ENCODE peak calls at places on chromosomes 3 and 15, in nine cellular contexts. E, A, V, Z, Q, I, W, O and T are unnamed samples.

GRCh38 chr3:150038830-150039229 is 68.1 kb upstream of the PFN2 start:
- DNase-seq in E (no peak), A (no peak), V (no peak), Z (no peak), Q (no peak), I (no peak), W (no peak), O (peak; percentile 38), T (no peak)

GRCh38 chr15:28885630-28886430 is at the start of gene APBA2:
- DNase-seq in E (no peak), A (no peak), V (no peak), Z (peak; percentile 90), Q (no peak), I (peak; percentile 83), W (no peak), O (peak; percentile 55), T (peak; percentile 54)

GRCh38 chr15:91857772-91858171 is 4.3 kb downstream of the SLCO3A1 start:
- DNase-seq in E (no peak), A (no peak), V (no peak), Z (no peak), Q (peak; percentile 80), I (no peak), W (no peak), O (no peak), T (no peak)

GRCh38 chr3:38085943-38086324 is 46.9 kb downstream of the DLEC1 start:
- DNase-seq in E (no peak), A (no peak), V (no peak), Z (no peak), Q (no peak), I (no peak), W (no peak), O (no peak), T (no peak)

GRCh38 chr15:50970524-50970923 is 62.0 kb downstream of the AP4E1 start:
- DNase-seq in E (no peak), A (no peak), V (no peak), Z (no peak), Q (no peak), I (no peak), W (no peak), O (no peak), T (no peak)

GRCh38 chr3:150870406-150870805 is 34.8 kb downstream of the MINDY4B start:
- DNase-seq in E (no peak), A (no peak), V (no peak), Z (no peak), Q (no peak), I (no peak), W (no peak), O (no peak), T (no peak)

GRCh38 chr3:10552631-10552943 is 47.2 kb upstream of the ATP2B2 start:
- DNase-seq in E (no peak), A (no peak), V (peak; percentile 50), Z (no peak), Q (no peak), I (peak; percentile 25), W (no peak), O (peak; percentile 6), T (no peak)

GRCh38 chr15:74257623-74258022 is 21.5 kb downstream of the CCDC33 start:
- DNase-seq in E (no peak), A (no peak), V (no peak), Z (no peak), Q (no peak), I (no peak), W (no peak), O (no peak), T (no peak)

GRCh38 chr15:75348563-75349350 is 1.9 kb downstream of the NEIL1 start:
- DNase-seq in E (no peak), A (no peak), V (no peak), Z (peak; percentile 43), Q (no peak), I (peak; percentile 74), W (peak; percentile 11), O (peak; percentile 48), T (no peak)

DNA sequence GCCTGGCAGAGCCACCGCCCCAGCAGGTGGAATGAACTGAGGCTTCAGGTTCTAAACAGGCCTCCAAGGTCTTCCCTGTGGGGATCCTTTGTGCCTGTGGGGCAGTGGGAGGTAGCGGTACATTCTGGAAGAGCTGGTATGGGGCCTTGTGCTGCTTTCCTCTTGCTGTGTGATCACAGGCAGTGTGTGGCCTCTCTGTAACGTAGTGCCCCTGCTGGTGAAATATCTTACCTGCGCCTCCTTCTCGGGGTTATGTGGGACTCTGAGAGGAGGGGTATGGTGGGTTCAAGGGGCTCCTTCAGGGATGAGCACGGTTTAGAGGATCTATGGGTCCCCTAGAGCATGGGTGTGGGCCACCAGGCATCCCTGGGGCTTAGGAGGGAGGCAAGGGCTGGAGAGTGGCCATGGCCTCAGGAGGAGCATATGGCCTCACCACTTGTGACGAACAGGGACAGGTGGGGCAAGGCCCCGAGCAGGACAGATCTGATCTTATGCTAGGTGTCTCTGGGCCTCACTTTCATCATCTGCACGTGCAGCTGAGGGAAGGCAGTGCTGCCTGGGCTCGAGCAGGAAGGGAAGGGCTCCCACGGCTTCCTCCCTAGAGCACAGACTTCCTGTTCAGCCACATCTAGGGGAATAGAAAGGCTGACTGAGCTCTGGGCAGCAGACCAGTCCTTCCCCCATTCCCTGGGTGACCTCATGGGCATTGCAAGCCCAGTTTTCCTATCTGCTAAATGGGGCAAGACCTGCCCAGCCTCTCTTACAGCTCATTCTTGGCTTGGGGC is 1.9 kb upstream of the ALS2CL start:
- DNase-seq in E (peak; percentile 70), A (peak; percentile 47), V (peak; percentile 73), Z (peak; percentile 64), Q (peak; percentile 55), I (peak; percentile 90), W (peak; percentile 86), O (peak; percentile 84), T (peak; percentile 72)
- H3K4me1 ChIP-seq in E (peaks cover 88% of the 10 kb centered on the region), A (peaks cover 64% of the 10 kb centered on the region), V (peaks cover 82% of the 10 kb centered on the region), Z (peaks cover 4% of the 10 kb centered on the region), Q (peaks cover 10% of the 10 kb centered on the region), I (no peaks in the 10 kb centered on the region), W (peaks cover 22% of the 10 kb centered on the region), O (no peaks in the 10 kb centered on the region), T (peaks cover 53% of the 10 kb centered on the region)

DNA sequence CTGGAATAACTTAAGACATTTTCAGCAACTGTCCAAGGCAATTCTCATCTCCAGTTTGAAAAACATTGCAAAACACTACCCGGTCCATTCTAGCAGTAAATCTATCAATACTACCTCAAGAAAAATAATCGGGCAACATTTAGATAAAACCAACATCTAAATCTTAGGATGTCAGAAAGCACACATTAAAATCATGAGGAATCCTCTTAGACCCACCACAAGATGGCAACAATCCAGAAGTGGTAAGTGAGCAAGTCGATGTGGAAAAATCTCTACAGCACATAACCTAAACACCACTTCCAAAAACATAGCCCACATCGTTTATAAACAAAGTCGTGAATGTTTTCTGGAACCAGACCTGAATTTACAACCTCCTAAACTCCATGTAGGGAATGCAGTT is 5.7 kb downstream of the PLCH1 start:
- DNase-seq in E (no peak), A (no peak), V (no peak), Z (no peak), Q (peak; percentile 26), I (no peak), W (no peak), O (no peak), T (no peak)
- TF ChIP-seq CTCF in E (no peak), A (no peak), V (no peak), Z (peak; percentile 37), Q (peak; percentile 57), I (peak; percentile 59), W (no peak), O (peak; percentile 41), T (no peak)

GRCh38 chr15:48427479-48427878 is 96.2 kb downstream of the DUT start:
- DNase-seq in E (no peak), A (no peak), V (no peak), Z (no peak), Q (no peak), I (peak; percentile 64), W (no peak), O (no peak), T (no peak)
- H3K27ac ChIP-seq in E (no peak overlapping the region), A (no peak overlapping the region), V (no peak overlapping the region), Z (no peak overlapping the region), Q (no peak overlapping the region), I (no peak overlapping the region), W (no peak overlapping the region), O (no peak overlapping the region), T (no peak overlapping the region)

DNA sequence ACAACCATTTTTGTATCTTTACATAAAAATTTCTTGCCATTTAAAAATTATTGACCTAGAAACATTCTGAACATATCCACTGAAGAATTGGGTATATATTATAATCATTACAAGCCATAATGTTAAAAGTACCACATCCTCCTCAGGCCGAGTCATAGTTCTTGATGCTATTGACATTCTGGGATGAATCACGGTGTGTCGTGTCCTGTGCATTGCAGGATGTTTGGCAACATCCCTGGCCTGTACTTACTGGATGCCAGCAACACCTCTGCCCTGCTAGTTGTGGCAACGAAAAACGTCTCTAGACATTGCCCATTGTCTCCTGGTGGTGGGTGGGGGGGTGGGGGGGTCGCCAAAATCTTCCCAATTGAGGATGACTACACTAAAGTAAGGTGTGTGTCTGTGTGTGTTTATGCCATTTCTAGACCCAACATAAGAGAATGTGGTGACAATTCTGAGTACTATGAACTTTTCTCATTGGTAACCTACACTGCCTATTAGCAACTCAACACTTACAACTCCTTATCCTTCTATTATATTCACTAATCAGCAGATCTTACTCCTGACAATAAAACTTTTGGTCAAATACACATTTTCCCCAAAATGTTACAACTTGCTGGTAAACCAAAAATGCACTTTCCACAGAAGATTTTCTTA is 471.6 kb downstream of the FOXP1 start:
- DNase-seq in E (no peak), A (no peak), V (no peak), Z (no peak), Q (no peak), I (no peak), W (peak; percentile 74), O (no peak), T (no peak)
- H3K4me1 ChIP-seq in E (peaks cover 49% of the 10 kb centered on the region), A (peaks cover 20% of the 10 kb centered on the region), V (peaks cover 58% of the 10 kb centered on the region), Z (no peaks in the 10 kb centered on the region), Q (no peaks in the 10 kb centered on the region), I (no peaks in the 10 kb centered on the region), W (peaks cover 55% of the 10 kb centered on the region), O (peaks cover 4% of the 10 kb centered on the region), T (peaks cover 24% of the 10 kb centered on the region)

DNA sequence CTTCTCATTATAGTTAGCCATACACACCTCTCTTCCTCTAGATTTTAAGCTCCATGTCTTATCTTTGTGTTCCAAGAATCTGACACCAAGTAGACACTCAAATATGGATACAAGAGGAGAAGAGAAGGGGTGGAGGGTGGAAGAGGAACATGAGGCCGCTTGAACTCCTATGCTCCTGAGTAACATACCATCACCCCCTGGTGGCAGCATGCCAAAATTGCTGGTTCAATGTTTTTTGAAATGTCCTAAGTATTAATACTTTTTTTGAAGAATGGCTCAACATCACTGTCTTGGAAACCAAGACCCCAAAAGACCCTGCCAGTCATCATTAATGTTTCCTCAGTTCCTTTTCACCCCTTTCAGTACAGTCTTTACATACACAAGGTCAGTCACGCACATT is 71.8 kb upstream of the HACD2 start:
- DNase-seq in E (no peak), A (no peak), V (no peak), Z (peak; percentile 7), Q (peak; percentile 3), I (peak; percentile 58), W (no peak), O (no peak), T (no peak)
- TF ChIP-seq CTCF in E (no peak), A (no peak), V (no peak), Z (peak; percentile 48), Q (peak; percentile 64), I (peak; percentile 76), W (no peak), O (peak; percentile 69), T (no peak)

GRCh38 chr3:82165266-82165665 is 403.8 kb upstream of the GBE1 start:
- DNase-seq in E (no peak), A (no peak), V (no peak), Z (peak; percentile 57), Q (no peak), I (no peak), W (no peak), O (no peak), T (no peak)
- H3K27ac ChIP-seq in E (no peak overlapping the region), A (no peak overlapping the region), V (no peak overlapping the region), Z (no peak overlapping the region), Q (no peak overlapping the region), I (no peak overlapping the region), W (no peak overlapping the region), O (no peak overlapping the region), T (no peak overlapping the region)